ENCODE peak calls at places on chromosomes 7 and 10, in four cellular contexts. F, C, L and W are unnamed samples.

GRCh38 chr7:97844036-97844435 is 28.2 kb downstream of the ASNS start:
- DNase-seq in F (no peak), C (no peak), L (no peak), W (no peak)

GRCh38 chr10:132861116-132861691 is 75.3 kb upstream of the NKX6-2 start:
- DNase-seq in F (no peak), C (peak; percentile 29), L (no peak), W (no peak)

GRCh38 chr10:8053446-8054242 is 844 bp upstream of the GATA3 start:
- DNase-seq in F (peak; percentile 23), C (peak; percentile 45), L (no peak), W (no peak)

GRCh38 chr10:95793401-95794045 is 37.6 kb downstream of the ENTPD1 start:
- DNase-seq in F (no peak), C (no peak), L (peak; percentile 21), W (no peak)

GRCh38 chr10:60644436-60645130 is 133.7 kb upstream of the CDK1 start:
- DNase-seq in F (no peak), C (no peak), L (no peak), W (no peak)

GRCh38 chr10:24374134-24374915 is 165.4 kb downstream of the KIAA1217 start:
- DNase-seq in F (peak; percentile 70), C (no peak), L (no peak), W (peak; percentile 71)

GRCh38 chr10:102919237-102919959 is 1.3 kb downstream of the CNNM2 start:
- DNase-seq in F (no peak), C (peak; percentile 38), L (no peak), W (no peak)

GRCh38 chr7:24825931-24826661 is 68.8 kb upstream of the GSDME start:
- DNase-seq in F (peak; percentile 75), C (no peak), L (no peak), W (no peak)

GRCh38 chr10:130111115-130111847 is 651 bp upstream of the C10orf143 start:
- DNase-seq in F (peak; percentile 96), C (peak; percentile 98), L (peak; percentile 93), W (peak; percentile 86)

GRCh38 chr10:33134011-33134751 is 176.2 kb upstream of the ITGB1 start:
- DNase-seq in F (peak; percentile 82), C (no peak), L (peak; percentile 58), W (peak; percentile 82)

GRCh38 chr7:124996778-124997177 is 67.2 kb upstream of the POT1 start:
- DNase-seq in F (no peak), C (no peak), L (no peak), W (no peak)

GRCh38 chr7:22730921-22731654 is 4.1 kb downstream of the IL6 start:
- DNase-seq in F (peak; percentile 51), C (no peak), L (no peak), W (no peak)

GRCh38 chr10:12884851-12885250 is 116.7 kb downstream of the CCDC3 start:
- DNase-seq in F (no peak), C (no peak), L (no peak), W (no peak)

GRCh38 chr7:26375604-26376207 is 84.0 kb downstream of the SNX10 start:
- DNase-seq in F (no peak), C (no peak), L (no peak), W (no peak)

GRCh38 chr10:13658256-13658655 is 71.5 kb downstream of the PRPF18 start:
- DNase-seq in F (no peak), C (no peak), L (no peak), W (no peak)

GRCh38 chr10:116194061-116194460 is 78.9 kb downstream of the GFRA1 start:
- DNase-seq in F (no peak), C (no peak), L (no peak), W (no peak)
- TF ChIP-seq CTCF in F (no peak), C (no peak), L (no peak), W (no peak)

GRCh38 chr7:114859477-114859876 is 62.4 kb upstream of the MDFIC start:
- DNase-seq in F (no peak), C (no peak), L (no peak), W (no peak)

GRCh38 chr7:114862406-114862805 is 59.5 kb upstream of the MDFIC start:
- DNase-seq in F (no peak), C (no peak), L (no peak), W (no peak)

GRCh38 chr7:114860196-114860595 is 61.7 kb upstream of the MDFIC start:
- DNase-seq in F (no peak), C (no peak), L (no peak), W (no peak)

GRCh38 chr7:114865564-114865963 is 56.3 kb upstream of the MDFIC start:
- DNase-seq in F (peak; percentile 45), C (no peak), L (no peak), W (no peak)

GRCh38 chr7:114864278-114864677 is 57.6 kb upstream of the MDFIC start:
- DNase-seq in F (no peak), C (no peak), L (no peak), W (no peak)
- H3K4me3 ChIP-seq in F (no peak overlapping the region), C (no peak overlapping the region), L (no peak overlapping the region), W (no peak overlapping the region)

GRCh38 chr10:124565565-124566221 is 104.1 kb downstream of the LHPP start:
- DNase-seq in F (no peak), C (no peak), L (peak; percentile 7), W (no peak)
- TF ChIP-seq CTCF in F (peak; percentile 30), C (peak; percentile 51), L (no peak), W (peak; percentile 24)

GRCh38 chr10:52376665-52377354 is 62.7 kb downstream of the DKK1 start:
- DNase-seq in F (no peak), C (no peak), L (no peak), W (no peak)
- H3K4me3 ChIP-seq in F (no peak overlapping the region), C (no peak overlapping the region), L (no peak overlapping the region), W (no peak overlapping the region)

DNA sequence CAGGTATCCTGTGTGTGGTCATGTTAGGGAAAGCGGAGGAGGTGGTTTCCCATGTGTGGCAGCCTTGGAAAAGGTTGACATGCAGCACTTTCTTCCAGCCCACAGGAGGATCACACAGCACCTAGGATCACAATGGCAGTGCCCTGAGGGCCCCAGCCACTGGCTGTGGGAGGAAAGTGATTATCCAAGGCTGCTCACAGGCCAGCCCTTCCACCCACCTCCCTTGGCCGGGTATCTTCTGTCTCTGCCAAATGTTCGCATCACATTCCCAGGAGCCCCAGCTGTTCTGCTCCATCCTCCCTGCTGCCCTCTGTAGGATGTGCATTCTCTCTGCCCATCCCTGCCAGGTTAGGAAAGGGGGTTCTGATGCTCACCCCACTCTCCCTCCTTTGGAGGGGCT is 2.5 kb upstream of the MLXIPL start:
- DNase-seq in F (no peak), C (no peak), L (no peak), W (no peak)
- TF ChIP-seq CTCF in F (no peak), C (no peak), L (no peak), W (no peak)